ENCODE peak calls at places on chromosomes 7 and 10, in nine cellular contexts. K is foreskin fibroblast, C is cardiac fibroblast, X is transverse colon, M is astrocyte, Y is AG09309, G is heart left ventricle, U is left lung, N is GM23338. Z is an unnamed sample.

GRCh38 chr7:155860840-155861479 is 48.7 kb upstream of the SHH start:
- DNase-seq in M (peak), N (no peak), G (no peak), Y (peak), X (no peak), U (peak), C (peak), K (no peak), Z (no peak)

GRCh38 chr7:122764902-122765301 is 62.2 kb upstream of the RNF148 start:
- DNase-seq in N (no peak), Y (no peak), U (no peak), M (no peak), G (no peak), C (no peak), K (no peak), X (no peak), Z (no peak)

GRCh38 chr7:99129001-99129400 is 14.9 kb downstream of the SMURF1 start:
- DNase-seq in G (no peak), C (no peak), N (no peak), X (no peak), Y (no peak), U (no peak), M (no peak), K (no peak), Z (no peak)

GRCh38 chr10:36766921-36767320 is 358.5 kb upstream of the ANKRD30A start:
- DNase-seq in X (no peak), Y (no peak), G (no peak), U (no peak), K (no peak), N (no peak), C (no peak), M (no peak), Z (no peak)

GRCh38 chr7:44372560-44373417 is 47.4 kb upstream of the CAMK2B start:
- DNase-seq in M (no peak), N (no peak), U (no peak), C (peak), K (peak), G (no peak), X (no peak), Y (no peak), Z (no peak)

GRCh38 chr7:44043902-44044301 is 600 bp upstream of the DBNL start:
- DNase-seq in C (no peak), G (no peak), U (no peak), M (no peak), X (no peak), N (peak), K (no peak), Y (no peak), Z (no peak)

GRCh38 chr7:19665399-19666008 is 43.3 kb downstream of the POLR1F start:
- DNase-seq in Y (no peak), M (peak), X (no peak), U (no peak), N (peak), C (peak), G (no peak), K (peak), Z (peak)

GRCh38 chr10:63421591-63421990 is 44.2 kb downstream of the JMJD1C start:
- DNase-seq in K (no peak), Y (no peak), C (no peak), X (no peak), N (no peak), G (no peak), M (no peak), U (no peak), Z (no peak)

GRCh38 chr7:112452102-112452888 is 2.0 kb downstream of the IFRD1 start:
- DNase-seq in K (peak), N (peak), Y (no peak), X (peak), M (peak), U (peak), C (peak), G (peak), Z (peak)

GRCh38 chr7:95264225-95264927 is 60.0 kb downstream of the PON1 start:
- DNase-seq in N (no peak), X (no peak), M (peak), U (no peak), C (peak), G (no peak), Y (no peak), K (no peak), Z (peak)

GRCh38 chr10:12349628-12350166 is 350 bp downstream of the CAMK1D start:
- DNase-seq in U (no peak), N (no peak), X (no peak), M (no peak), C (no peak), G (no peak), Y (no peak), K (no peak), Z (no peak)

GRCh38 chr7:138663741-138664710 is 37.1 kb downstream of the SVOPL start:
- DNase-seq in Y (no peak), C (peak), N (peak), U (no peak), M (no peak), K (peak), X (peak), G (no peak), Z (no peak)

GRCh38 chr7:101630591-101630990 is 1.5 kb upstream of the MYL10 start:
- DNase-seq in Y (no peak), N (no peak), M (peak), G (no peak), U (no peak), C (peak), X (no peak), K (no peak), Z (peak)

GRCh38 chr10:35331894-35332640 is 4.2 kb upstream of the CCNY start:
- DNase-seq in M (peak), C (peak), X (no peak), N (no peak), K (peak), G (no peak), U (no peak), Y (peak), Z (peak)

GRCh38 chr10:132631348-132631735 is 93.8 kb downstream of the INPP5A start:
- DNase-seq in K (no peak), U (peak), M (peak), G (peak), Y (no peak), N (no peak), X (peak), C (peak), Z (no peak)

GRCh38 chr7:35420657-35421056 is 166.8 kb upstream of the TBX20 start:
- DNase-seq in U (no peak), X (no peak), N (no peak), K (no peak), G (no peak), Y (no peak), C (peak), M (no peak), Z (no peak)

GRCh38 chr7:49790209-49790608 is 16.8 kb downstream of the VWC2 start:
- DNase-seq in Y (no peak), K (no peak), M (no peak), G (no peak), C (no peak), U (no peak), N (no peak), X (no peak), Z (no peak)

GRCh38 chr10:29646238-29646902 is 11.6 kb upstream of the SVIL start:
- DNase-seq in G (no peak), Y (peak), M (peak), C (peak), X (no peak), N (no peak), K (peak), U (no peak), Z (peak)

GRCh38 chr10:72260215-72260587 is 13.5 kb upstream of the DDIT4 start:
- DNase-seq in K (no peak), N (no peak), Y (no peak), G (peak), U (no peak), M (no peak), C (no peak), X (peak), Z (no peak)

GRCh38 chr7:72190919-72191318 is 221.2 kb downstream of the CALN1 start:
- DNase-seq in C (no peak), U (no peak), K (no peak), X (no peak), Y (no peak), G (no peak), M (no peak), N (no peak), Z (no peak)

GRCh38 chr10:22740180-22740579 is 25.8 kb upstream of the PIP4K2A start:
- DNase-seq in Y (no peak), X (no peak), N (no peak), K (peak), U (no peak), M (peak), C (peak), G (no peak), Z (no peak)

GRCh38 chr7:23369695-23370404 is 70.7 kb downstream of the MALSU1 start:
- DNase-seq in U (no peak), G (no peak), Y (no peak), X (no peak), C (no peak), M (no peak), K (no peak), N (no peak), Z (no peak)

GRCh38 chr7:91047636-91048035 is 216.6 kb upstream of the FZD1 start:
- DNase-seq in G (no peak), K (no peak), Y (no peak), N (no peak), X (no peak), M (peak), U (no peak), C (no peak), Z (no peak)

GRCh38 chr7:120227255-120227654 is 45.7 kb upstream of the KCND2 start:
- DNase-seq in Y (no peak), K (no peak), U (no peak), N (no peak), M (no peak), X (no peak), C (no peak), G (no peak), Z (no peak)

GRCh38 chr7:44633254-44634186 is 27.1 kb downstream of the OGDH start:
- DNase-seq in Y (peak), N (no peak), G (peak), C (peak), M (peak), U (peak), X (peak), K (peak), Z (peak)

GRCh38 chr10:68471586-68472408 is at the start of gene DNA2:
- DNase-seq in U (peak), M (peak), K (peak), C (peak), Y (no peak), X (peak), N (peak), G (peak), Z (peak)

GRCh38 chr7:66279912-66280311 is 74.8 kb downstream of the TPST1 start:
- DNase-seq in U (no peak), Y (no peak), G (no peak), K (no peak), N (no peak), X (no peak), M (no peak), C (no peak), Z (no peak)

GRCh38 chr10:96325719-96326373 is 21.6 kb downstream of the DNTT start:
- DNase-seq in X (no peak), K (no peak), M (no peak), C (no peak), Y (no peak), N (no peak), G (no peak), U (no peak), Z (no peak)

GRCh38 chr7:130486963-130487324 is 4.9 kb upstream of the MEST start:
- DNase-seq in U (no peak), N (no peak), G (no peak), M (no peak), K (no peak), C (no peak), Y (no peak), X (no peak), Z (no peak)

GRCh38 chr7:43646603-43647313 is 63.9 kb downstream of the STK17A start:
- DNase-seq in C (peak), M (peak), G (no peak), U (no peak), N (peak), X (no peak), K (peak), Y (no peak), Z (peak)

GRCh38 chr10:20871970-20872369 is 25.1 kb downstream of the NEBL start:
- DNase-seq in K (no peak), U (no peak), C (no peak), X (no peak), M (no peak), N (peak), Y (no peak), G (no peak), Z (no peak)

GRCh38 chr10:22681783-22682183 is 32.6 kb downstream of the PIP4K2A start:
- DNase-seq in X (no peak), N (no peak), U (no peak), G (no peak), Y (no peak), K (peak), M (peak), C (peak), Z (peak)

DNA sequence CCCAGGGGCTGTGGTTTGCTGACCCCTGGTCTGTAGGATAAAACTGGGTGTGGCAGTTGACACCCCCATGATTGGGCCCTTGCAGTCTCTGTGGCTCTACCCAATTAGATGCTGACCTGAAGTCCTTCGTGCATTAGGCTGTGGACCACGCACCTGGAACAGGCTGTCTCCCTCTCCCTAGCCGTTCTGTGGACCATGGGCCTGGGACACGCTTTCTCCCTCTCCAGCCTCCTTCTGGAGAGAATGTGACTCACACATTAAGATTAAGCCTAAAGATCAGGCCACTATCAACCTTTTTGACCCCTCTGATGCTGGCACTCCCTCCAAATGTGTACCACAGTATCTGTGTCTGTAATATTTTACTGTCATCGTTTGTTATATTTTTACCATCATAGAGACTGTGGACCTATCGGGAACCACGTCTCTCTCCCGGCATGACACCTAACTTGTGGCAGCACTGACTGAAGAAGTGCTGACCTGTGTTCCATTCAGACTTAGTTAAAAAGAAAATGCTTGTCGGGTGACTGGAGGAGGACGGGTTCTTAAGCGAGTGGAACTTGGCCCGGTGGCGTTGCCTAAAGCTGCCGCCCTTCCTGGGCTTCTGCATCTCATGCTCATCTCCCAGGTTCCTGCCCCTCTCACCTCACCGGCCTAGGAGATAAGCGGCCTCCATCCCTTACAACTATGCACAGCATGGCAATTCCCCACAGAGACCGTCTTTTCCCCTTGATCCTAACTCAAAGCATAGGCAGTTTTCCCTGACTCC is 92.9 kb downstream of the WDR37 start:
- DNase-seq in M (no peak), Y (no peak), C (no peak), N (peak), X (no peak), U (no peak), K (no peak), G (no peak), Z (no peak)
- TF ChIP-seq CTCF in M (no peak), Y (no peak), C (no peak), N (peak), X (no peak), U (no peak), K (no peak), G (no peak), Z (no peak)

GRCh38 chr7:26490631-26491624 is 199.3 kb downstream of the SNX10 start:
- DNase-seq in N (no peak), X (peak), G (no peak), Y (no peak), C (no peak), K (no peak), U (no peak), M (no peak), Z (no peak)
- TF ChIP-seq CTCF in N (no peak), X (no peak), G (no peak), Y (no peak), C (no peak), K (no peak), U (no peak), M (no peak), Z (no peak)

GRCh38 chr7:96346291-96346953 is 24.5 kb upstream of the SLC25A13 start:
- DNase-seq in N (no peak), X (no peak), C (no peak), Y (no peak), K (no peak), G (no peak), U (no peak), M (no peak), Z (no peak)

GRCh38 chr7:96347471-96347870 is 25.6 kb upstream of the SLC25A13 start:
- DNase-seq in Y (no peak), K (no peak), C (no peak), X (no peak), N (no peak), G (no peak), M (no peak), U (no peak), Z (no peak)

GRCh38 chr7:96344236-96344635 is 22.3 kb upstream of the SLC25A13 start:
- DNase-seq in G (no peak), Y (no peak), X (no peak), U (no peak), C (no peak), N (no peak), M (no peak), K (no peak), Z (no peak)

GRCh38 chr7:96354881-96355280 is 33.0 kb upstream of the SLC25A13 start:
- DNase-seq in K (no peak), G (no peak), M (no peak), U (no peak), C (no peak), X (no peak), Y (no peak), N (no peak), Z (no peak)

DNA sequence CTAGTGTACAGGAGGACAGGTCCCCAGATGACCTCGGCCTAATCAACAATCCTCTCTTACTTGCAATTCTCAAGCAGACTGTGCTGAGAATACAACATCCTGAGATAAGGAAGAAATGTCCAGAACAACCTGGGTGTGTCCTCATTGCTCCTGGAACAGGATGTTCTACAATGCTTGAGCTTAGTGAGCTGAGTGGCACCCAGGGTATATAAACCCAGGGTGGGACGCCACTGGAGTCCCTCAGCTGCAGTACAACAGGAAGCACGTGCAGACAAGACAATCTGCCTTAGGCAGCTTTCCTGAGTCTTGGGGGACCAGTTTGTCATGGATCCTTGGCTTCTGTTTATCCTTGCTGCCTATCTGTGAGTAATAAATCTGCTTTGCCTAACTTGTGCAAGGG is 27.7 kb upstream of the SLC25A13 start:
- DNase-seq in K (no peak), C (peak), Y (no peak), X (peak), M (no peak), U (no peak), N (no peak), G (peak), Z (no peak)
- TF ChIP-seq CTCF in K (no peak), C (no peak), Y (no peak), X (no peak), M (no peak), U (no peak), N (no peak), G (no peak), Z (no peak)

GRCh38 chr10:113922787-113923570 is 68.5 kb downstream of the NHLRC2 start:
- DNase-seq in N (peak), K (no peak), Y (no peak), M (no peak), X (no peak), G (peak), U (no peak), C (no peak), Z (no peak)
- TF ChIP-seq CTCF in N (peak), K (no peak), Y (no peak), M (no peak), X (no peak), G (no peak), U (no peak), C (no peak), Z (no peak)

GRCh38 chr7:32140540-32140939 is 70.3 kb upstream of the PDE1C start:
- DNase-seq in K (no peak), Y (no peak), N (no peak), G (no peak), U (no peak), X (no peak), M (no peak), C (no peak), Z (no peak)
- TF ChIP-seq CTCF in K (no peak), Y (no peak), N (peak), G (no peak), U (no peak), X (no peak), M (no peak), C (peak), Z (no peak)

GRCh38 chr10:78597791-78598555 is 470.8 kb upstream of the ZMIZ1 start:
- DNase-seq in G (no peak), X (no peak), M (no peak), N (no peak), C (no peak), K (no peak), U (no peak), Y (no peak), Z (no peak)

GRCh38 chr10:78600121-78600665 is 468.6 kb upstream of the ZMIZ1 start:
- DNase-seq in Y (no peak), N (no peak), K (no peak), G (no peak), X (no peak), U (no peak), C (no peak), M (no peak), Z (no peak)

GRCh38 chr10:78599122-78599853 is 469.5 kb upstream of the ZMIZ1 start:
- DNase-seq in Y (no peak), K (no peak), X (no peak), C (no peak), M (no peak), G (no peak), N (no peak), U (no peak), Z (no peak)

GRCh38 chr10:78596556-78596955 is 472.2 kb upstream of the ZMIZ1 start:
- DNase-seq in X (no peak), C (no peak), G (no peak), N (no peak), M (no peak), Y (no peak), K (no peak), U (no peak), Z (no peak)

GRCh38 chr10:78594938-78595645 is 473.7 kb upstream of the ZMIZ1 start:
- DNase-seq in X (no peak), G (no peak), N (no peak), K (no peak), Y (no peak), U (no peak), M (no peak), C (no peak), Z (no peak)
- TF ChIP-seq CTCF in X (no peak), G (no peak), N (no peak), K (no peak), Y (no peak), U (no peak), M (no peak), C (no peak), Z (no peak)

DNA sequence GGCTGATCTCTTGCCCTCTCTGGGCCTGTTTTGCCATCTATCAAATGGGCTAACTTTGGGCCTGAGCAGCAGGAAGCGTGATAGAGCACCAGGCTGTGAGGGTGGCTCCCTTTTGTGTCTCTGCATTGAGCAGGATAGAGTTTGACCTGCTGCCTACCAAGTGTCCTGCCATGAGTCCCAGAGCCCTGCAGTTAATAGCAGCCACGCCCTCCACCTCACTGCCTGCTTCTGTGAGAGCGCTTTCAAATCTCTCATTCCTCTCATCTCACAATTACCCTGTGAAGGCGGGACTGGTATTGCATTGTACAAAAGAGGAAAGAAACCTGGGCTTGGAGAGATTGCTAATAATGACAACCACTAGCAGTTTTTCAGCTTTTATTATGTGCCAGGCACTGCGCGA is 39.8 kb downstream of the UNC5B start:
- DNase-seq in M (no peak), N (no peak), U (no peak), C (no peak), Y (no peak), X (peak), K (no peak), G (peak), Z (no peak)
- TF ChIP-seq CTCF in M (no peak), N (no peak), U (no peak), C (no peak), Y (no peak), X (no peak), K (no peak), G (no peak), Z (no peak)

DNA sequence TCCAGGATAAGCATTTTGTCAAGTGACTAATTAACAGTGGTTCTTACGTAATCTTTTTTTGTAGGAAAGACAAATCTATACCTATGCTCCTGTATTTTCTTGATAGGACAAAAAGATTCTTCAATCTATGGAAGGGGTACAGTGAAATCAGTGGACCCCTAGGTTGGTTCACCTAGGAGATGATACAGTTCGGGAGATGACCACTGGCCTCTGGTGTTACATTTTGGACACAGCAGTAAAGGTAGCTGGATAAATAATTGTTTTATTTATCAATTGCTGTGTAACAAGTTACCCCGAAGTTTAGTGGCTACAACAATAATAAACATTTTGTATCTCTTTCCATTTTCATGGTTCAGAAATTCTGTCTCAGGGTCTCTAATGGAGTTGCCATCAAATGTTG is 288.2 kb upstream of the MAGI2 start:
- DNase-seq in M (no peak), U (no peak), N (peak), Y (no peak), G (no peak), X (no peak), C (peak), K (no peak), Z (no peak)
- TF ChIP-seq CTCF in M (peak), U (no peak), N (peak), Y (peak), G (no peak), X (no peak), C (peak), K (peak), Z (peak)

Z was measured in HFFc6.